ENCODE peak calls at places on chromosomes 4 and X, in five cellular contexts. Q is stomach, F is cardiac muscle cell, C is breast epithelium, P is esophagus squamous epithelium. R is an unnamed sample.
A peak's percentile ranks its signal among the peaks of the same experiment; 100 is the strongest.

GRCh38 chr4:106358899-106359298 is 9.7 kb downstream of the GIMD1 start:
- DNase-seq in Q (no peak), F (no peak), C (no peak), P (no peak), R (no peak)

GRCh38 chr4:115292320-115293092 is 179.1 kb upstream of the NDST4 start:
- DNase-seq in Q (no peak), F (no peak), C (no peak), P (no peak), R (no peak)

GRCh38 chr4:7193040-7193958 is 961 bp downstream of the SORCS2 start:
- DNase-seq in Q (no peak), F (peak; percentile 54), C (no peak), P (no peak), R (no peak)

GRCh38 chrX:23503835-23504539 is 163.3 kb upstream of the PRDX4 start:
- DNase-seq in Q (peak; percentile 94), F (peak; percentile 57), C (peak; percentile 85), P (no peak), R (peak; percentile 92)

GRCh38 chrX:105695451-105695850 is 126.9 kb upstream of the NRK start:
- DNase-seq in Q (no peak), F (no peak), C (no peak), P (no peak), R (peak; percentile 65)

GRCh38 chr4:96183630-96184029 is 343.7 kb downstream of the PDHA2 start:
- DNase-seq in Q (peak; percentile 30), F (no peak), C (no peak), P (no peak), R (peak; percentile 8)

GRCh38 chr4:79626102-79626501 is 218.1 kb upstream of the GK2 start:
- DNase-seq in Q (no peak), F (no peak), C (no peak), P (no peak), R (no peak)

GRCh38 chrX:8484360-8484759 is 19.7 kb downstream of the VCX3B start:
- DNase-seq in Q (no peak), F (peak; percentile 35), C (no peak), P (no peak), R (no peak)

GRCh38 chrX:72351606-72352338 is 46.1 kb upstream of the CITED1 start:
- DNase-seq in Q (no peak), F (no peak), C (no peak), P (no peak), R (no peak)

GRCh38 chr4:47852121-47852520 is 14.3 kb upstream of the CORIN start:
- DNase-seq in Q (no peak), F (no peak), C (peak; percentile 30), P (no peak), R (peak; percentile 68)

GRCh38 chr4:55503164-55503563 is 43.5 kb downstream of the CLOCK start:
- DNase-seq in Q (no peak), F (no peak), C (no peak), P (no peak), R (peak; percentile 63)

GRCh38 chrX:27380163-27380845 is 82.8 kb downstream of the PPP4R3C start:
- DNase-seq in Q (no peak), F (no peak), C (no peak), P (no peak), R (peak; percentile 1)

GRCh38 chr4:80045831-80046230 is 27.2 kb downstream of the ANTXR2 start:
- DNase-seq in Q (no peak), F (no peak), C (no peak), P (no peak), R (no peak)

GRCh38 chr4:6402566-6403399 is 69.6 kb downstream of the PPP2R2C start:
- DNase-seq in Q (no peak), F (no peak), C (no peak), P (no peak), R (no peak)

DNA sequence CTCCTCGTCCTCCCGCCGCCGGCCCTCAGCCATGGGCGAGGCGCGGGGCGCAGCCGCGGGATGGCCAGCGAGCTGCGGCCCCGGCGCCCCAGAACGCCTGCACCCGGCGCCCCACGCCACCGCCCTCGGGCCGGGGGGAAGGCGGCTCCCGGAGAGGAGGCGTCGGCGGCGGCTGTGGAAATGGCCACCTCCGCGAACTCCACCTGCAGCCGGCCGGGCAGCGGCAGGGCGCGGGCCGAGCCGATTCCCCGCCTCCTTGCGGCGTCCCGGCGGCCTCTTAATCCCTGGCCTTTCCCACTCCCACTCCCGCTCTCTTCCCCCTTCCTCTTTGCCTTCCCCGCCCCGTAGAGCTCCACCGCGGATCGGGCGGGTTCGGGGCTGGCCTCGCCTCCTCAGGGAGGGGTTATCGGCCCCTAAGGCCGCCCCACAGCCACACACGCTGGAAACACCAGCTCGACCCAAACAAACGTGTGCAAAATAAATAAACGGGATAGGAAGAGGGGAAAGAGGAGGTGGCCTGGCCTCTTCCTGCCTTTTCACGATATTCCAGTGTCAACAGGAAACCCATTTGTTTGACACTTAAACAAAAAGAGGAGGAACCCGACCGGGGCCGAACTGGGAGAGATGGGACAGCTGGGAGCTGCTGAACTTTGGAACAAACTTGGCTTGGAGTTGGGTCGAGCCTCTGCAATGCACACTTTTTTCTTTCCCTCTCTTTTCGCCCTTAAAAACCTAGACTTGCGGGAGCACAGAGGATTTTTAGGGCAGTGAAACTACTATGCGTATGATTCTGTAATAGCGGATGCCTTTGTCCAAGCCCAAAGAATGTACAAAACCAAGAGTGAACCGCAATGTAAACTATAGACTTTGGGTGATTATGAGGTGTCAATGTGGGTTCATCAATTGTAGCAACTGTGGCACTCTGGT is at the start of gene SH3D19:
- DNase-seq in Q (peak; percentile 75), F (peak; percentile 64), C (peak; percentile 69), P (no peak), R (peak; percentile 85)
- TF ChIP-seq CTCF in Q (no peak), F (no peak), C (peak; percentile 20), P (no peak), R (no peak)

GRCh38 chrX:135698924-135699323 is 14.5 kb upstream of the CT45A1 start:
- DNase-seq in Q (no peak), F (no peak), C (no peak), P (no peak), R (no peak)

GRCh38 chrX:135695471-135695870 is 18.0 kb upstream of the CT45A1 start:
- DNase-seq in Q (no peak), F (no peak), C (no peak), P (no peak), R (no peak)

GRCh38 chrX:135697614-135698013 is 15.8 kb upstream of the CT45A1 start:
- DNase-seq in Q (no peak), F (no peak), C (no peak), P (no peak), R (peak; percentile 9)
- TF ChIP-seq CTCF in Q (no peak), F (no peak), C (no peak), P (no peak), R (no peak)

GRCh38 chrX:47722260-47722659 is 63.3 kb upstream of the UXT start:
- DNase-seq in Q (no peak), F (no peak), C (no peak), P (no peak), R (no peak)

GRCh38 chrX:47723689-47724088 is 64.7 kb upstream of the UXT start:
- DNase-seq in Q (no peak), F (no peak), C (no peak), P (no peak), R (no peak)

DNA sequence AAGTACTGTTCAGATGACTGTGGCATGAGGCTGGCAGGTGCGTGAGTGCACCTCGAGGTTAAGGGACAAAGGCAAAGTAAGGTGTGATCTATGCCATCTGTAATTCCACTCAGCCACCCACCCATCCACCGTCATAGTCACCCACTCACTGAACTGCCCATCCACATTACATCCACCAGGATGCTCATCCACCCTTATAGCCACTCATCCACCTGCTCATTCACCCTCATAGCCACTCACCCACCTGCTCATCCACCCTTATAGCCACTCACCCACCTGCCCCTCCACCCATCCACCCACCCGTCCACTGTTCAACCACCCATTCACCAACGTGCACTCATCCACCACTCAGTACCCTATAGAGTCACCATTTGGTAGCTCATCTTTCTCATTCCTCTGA is 64.1 kb upstream of the UXT start:
- DNase-seq in Q (no peak), F (no peak), C (no peak), P (no peak), R (no peak)
- TF ChIP-seq CTCF in Q (no peak), F (no peak), C (no peak), P (no peak), R (no peak)

DNA sequence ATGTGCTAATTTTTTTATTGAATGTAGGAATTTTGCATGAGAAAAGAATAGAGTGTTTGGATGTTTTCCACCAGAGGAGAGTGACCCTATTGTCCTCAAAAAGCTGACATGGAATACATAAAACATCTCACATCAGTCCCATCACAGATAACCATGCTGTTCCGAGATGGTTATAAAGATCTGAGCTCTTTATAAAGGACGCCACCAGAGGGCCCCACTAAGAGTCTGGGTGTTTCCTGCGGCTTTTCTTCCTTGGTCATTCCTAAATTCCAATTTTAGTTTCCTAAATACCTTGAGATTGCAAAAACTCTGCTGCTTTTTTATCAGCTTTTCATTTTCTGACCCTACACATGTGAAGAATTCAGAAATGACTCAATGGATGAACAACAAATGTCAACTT is 504.5 kb upstream of the FRG1 start:
- DNase-seq in Q (no peak), F (no peak), C (no peak), P (no peak), R (peak; percentile 9)
- TF ChIP-seq CTCF in Q (no peak), F (no peak), C (no peak), P (no peak), R (no peak)

GRCh38 chr4:97910005-97910404 is 233.3 kb downstream of the STPG2 start:
- DNase-seq in Q (no peak), F (peak; percentile 5), C (no peak), P (no peak), R (peak; percentile 19)
- TF ChIP-seq CTCF in Q (no peak), F (no peak), C (no peak), P (no peak), R (no peak)

GRCh38 chr4:2437475-2438215 is 18.9 kb downstream of the CFAP99 start:
- DNase-seq in Q (no peak), F (no peak), C (no peak), P (no peak), R (no peak)

GRCh38 chr4:2434420-2434819 is 15.7 kb downstream of the CFAP99 start:
- DNase-seq in Q (no peak), F (no peak), C (no peak), P (no peak), R (no peak)

GRCh38 chr4:2436761-2437474 is 18.2 kb downstream of the CFAP99 start:
- DNase-seq in Q (no peak), F (no peak), C (no peak), P (no peak), R (no peak)

GRCh38 chr4:2433609-2434350 is 15.0 kb downstream of the CFAP99 start:
- DNase-seq in Q (no peak), F (no peak), C (no peak), P (no peak), R (no peak)

DNA sequence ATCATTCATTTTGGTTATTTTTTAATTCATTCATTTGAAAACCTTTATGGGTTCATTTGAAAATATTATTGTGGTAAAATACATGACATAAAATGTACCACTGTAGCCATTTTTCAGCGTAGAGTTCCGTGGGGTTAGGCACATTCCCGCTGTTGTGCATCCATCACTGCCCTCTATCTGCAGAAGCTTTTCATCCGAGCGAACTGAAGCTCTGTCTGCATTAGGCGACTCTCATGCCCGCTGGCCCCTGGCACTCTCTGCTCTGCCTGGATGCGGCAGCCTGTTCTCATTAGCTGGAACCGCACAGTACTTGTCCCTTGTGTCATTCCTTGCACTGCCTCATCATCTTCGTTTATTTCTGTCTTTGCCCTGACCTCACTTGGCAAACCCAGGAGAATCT is 17.5 kb downstream of the CFAP99 start:
- DNase-seq in Q (no peak), F (no peak), C (no peak), P (no peak), R (no peak)
- TF ChIP-seq CTCF in Q (no peak), F (peak; percentile 22), C (no peak), P (no peak), R (no peak)